ENCODE peak calls at places on chromosomes 11 and 22, in five cellular contexts. One of them, this sample, is unnamed.

GRCh38 chr11:87173185-87174039 is 135.7 kb downstream of the TMEM135 start:
- DNase-seq in NCI-H1694 treated with DMSO at 0.1 percent for 48 hours: no peak
- DNase-seq in AG09319: no peak
- DNase-seq in GM10248: no peak
- DNase-seq in dorsolateral prefrontal cortex: no peak
- DNase-seq in this sample: peak; percentile 51

GRCh38 chr11:3369366-3369765 is 9.6 kb downstream of the ZNF195 start:
- DNase-seq in NCI-H1694 treated with DMSO at 0.1 percent for 48 hours: no peak
- DNase-seq in AG09319: no peak
- DNase-seq in GM10248: no peak
- DNase-seq in dorsolateral prefrontal cortex: no peak
- DNase-seq in this sample: no peak

GRCh38 chr11:113675003-113675471 is 31.1 kb downstream of the TMPRSS5 start:
- DNase-seq in NCI-H1694 treated with DMSO at 0.1 percent for 48 hours: no peak
- DNase-seq in AG09319: no peak
- DNase-seq in GM10248: peak; percentile 60
- DNase-seq in dorsolateral prefrontal cortex: no peak
- DNase-seq in this sample: no peak

GRCh38 chr11:88292156-88292844 is 45.2 kb downstream of the CTSC start:
- DNase-seq in NCI-H1694 treated with DMSO at 0.1 percent for 48 hours: peak; percentile 17
- DNase-seq in AG09319: peak; percentile 18
- DNase-seq in GM10248: no peak
- DNase-seq in dorsolateral prefrontal cortex: no peak
- DNase-seq in this sample: no peak

GRCh38 chr11:68424981-68425865 is 35.3 kb upstream of the PPP6R3 start:
- DNase-seq in NCI-H1694 treated with DMSO at 0.1 percent for 48 hours: no peak
- DNase-seq in AG09319: no peak
- DNase-seq in GM10248: no peak
- DNase-seq in dorsolateral prefrontal cortex: no peak
- DNase-seq in this sample: no peak

GRCh38 chr22:38866399-38867123 is 5.5 kb downstream of the CBX6 start:
- DNase-seq in NCI-H1694 treated with DMSO at 0.1 percent for 48 hours: no peak
- DNase-seq in AG09319: no peak
- DNase-seq in GM10248: no peak
- DNase-seq in dorsolateral prefrontal cortex: peak; percentile 40
- DNase-seq in this sample: no peak

GRCh38 chr11:66457826-66458225 is 8.9 kb upstream of the PELI3 start:
- DNase-seq in NCI-H1694 treated with DMSO at 0.1 percent for 48 hours: no peak
- DNase-seq in AG09319: no peak
- DNase-seq in GM10248: no peak
- DNase-seq in dorsolateral prefrontal cortex: no peak
- DNase-seq in this sample: no peak

GRCh38 chr11:55902308-55902707 is 12.1 kb downstream of the OR5W2 start:
- DNase-seq in NCI-H1694 treated with DMSO at 0.1 percent for 48 hours: no peak
- DNase-seq in AG09319: no peak
- DNase-seq in GM10248: no peak
- DNase-seq in dorsolateral prefrontal cortex: no peak
- DNase-seq in this sample: no peak

GRCh38 chr11:57303990-57304579 is 20.7 kb downstream of the TNKS1BP1 start:
- DNase-seq in NCI-H1694 treated with DMSO at 0.1 percent for 48 hours: no peak
- DNase-seq in AG09319: no peak
- DNase-seq in GM10248: no peak
- DNase-seq in dorsolateral prefrontal cortex: no peak
- DNase-seq in this sample: no peak